ENCODE peak calls at places on chromosome 12, in seven cellular contexts. B is ACHN; Q is HCT116; C is iPS DF 6.9; Y is A172; H is CD4-positive, alpha-beta T cell; F is activated CD4-positive, alpha-beta memory T cell treated with anti-CD3 and anti-CD28 coated beads for 36 hours. L is an unnamed sample.

GRCh38 chr12:119025786-119026185 is 44.4 kb downstream of the SRRM4 start:
- DNase-seq in B (no peak), Q (no peak), C (no peak), Y (no peak), H (no peak), F (no peak), L (no peak)

GRCh38 chr12:54231236-54231635 is 42.5 kb upstream of the SMUG1 start:
- DNase-seq in B (no peak), Q (no peak), C (no peak), Y (no peak), H (no peak), F (no peak), L (no peak)

GRCh38 chr12:106113042-106113441 is 25.7 kb downstream of the NUAK1 start:
- DNase-seq in B (no peak), Q (peak; percentile 19), C (no peak), Y (peak; percentile 67), H (no peak), F (peak; percentile 17), L (peak; percentile 40)

GRCh38 chr12:12954878-12955625 is 3.1 kb upstream of the GPRC5D start:
- DNase-seq in B (peak; percentile 33), Q (no peak), C (no peak), Y (no peak), H (no peak), F (no peak), L (peak; percentile 46)

GRCh38 chr12:67039995-67040860 is 228.9 kb upstream of the CAND1 start:
- DNase-seq in B (no peak), Q (no peak), C (no peak), Y (no peak), H (no peak), F (no peak), L (no peak)

GRCh38 chr12:113277511-113277910 is 56.2 kb downstream of the TPCN1 start:
- DNase-seq in B (no peak), Q (no peak), C (no peak), Y (no peak), H (no peak), F (no peak), L (no peak)

GRCh38 chr12:14567311-14568195 is at the start of gene PLBD1:
- DNase-seq in B (peak; percentile 48), Q (no peak), C (peak; percentile 54), Y (no peak), H (no peak), F (peak; percentile 25), L (no peak)

GRCh38 chr12:131862994-131863710 is 31.3 kb upstream of the ULK1 start:
- DNase-seq in B (no peak), Q (no peak), C (no peak), Y (no peak), H (no peak), F (no peak), L (no peak)

L was measured in kidney glomerular epithelial cell.